ENCODE peak calls at places on chromosomes 3 and 15, in five cellular contexts. Y is DND-41, Z is heart left ventricle, L is A549, J is HL-60. G is an unnamed sample.

GRCh38 chr3:102979682-102980378 is 545.0 kb downstream of the ZPLD1 start:
- DNase-seq in J (no peak), Z (peak; percentile 80), L (peak; percentile 85), Y (no peak), G (peak; percentile 79)

GRCh38 chr3:117407317-117407716 is 697.7 kb downstream of the TUSC7 start:
- DNase-seq in J (no peak), L (peak; percentile 37), Y (no peak), Z (no peak), G (peak; percentile 32)

GRCh38 chr3:10419637-10420232 is 85.7 kb downstream of the ATP2B2 start:
- DNase-seq in L (no peak), Z (no peak), Y (peak; percentile 17), J (no peak), G (peak; percentile 46)

GRCh38 chr3:60582285-60582684 is 669.0 kb downstream of the FHIT start:
- DNase-seq in J (no peak), L (no peak), Y (no peak), Z (no peak), G (peak; percentile 56)

GRCh38 chr3:32435911-32436815 is 44.5 kb downstream of the CMTM7 start:
- DNase-seq in Y (peak; percentile 54), J (no peak), L (no peak), Z (no peak), G (no peak)

GRCh38 chr3:172467170-172467824 is 19.0 kb upstream of the GHSR start:
- DNase-seq in L (peak; percentile 45), Y (no peak), J (no peak), Z (no peak), G (peak; percentile 53)

GRCh38 chr15:92707880-92708551 is 52.4 kb upstream of the FAM174B start:
- DNase-seq in L (no peak), Y (no peak), Z (no peak), J (no peak), G (no peak)

GRCh38 chr3:64104691-64105101 is 81.4 kb upstream of the PSMD6 start:
- DNase-seq in Y (no peak), L (peak; percentile 13), Z (no peak), J (no peak), G (peak; percentile 82)

GRCh38 chr15:77506311-77507150 is 85.8 kb downstream of the HMG20A start:
- DNase-seq in Z (peak; percentile 89), L (no peak), Y (no peak), J (no peak), G (no peak)

GRCh38 chr3:123110953-123111615 is 44.3 kb downstream of the PDIA5 start:
- DNase-seq in L (no peak), Z (no peak), J (no peak), Y (no peak), G (no peak)

GRCh38 chr15:42494998-42495360 is 455 bp upstream of the SNAP23 start:
- DNase-seq in Y (no peak), Z (peak; percentile 76), L (peak; percentile 26), J (no peak), G (peak; percentile 49)

GRCh38 chr3:184576457-184577240 is 15.1 kb downstream of the EPHB3 start:
- DNase-seq in J (no peak), Z (no peak), L (no peak), Y (no peak), G (no peak)

GRCh38 chr3:46304739-46305138 is 49.2 kb upstream of the CCR2 start:
- DNase-seq in Y (no peak), J (no peak), Z (no peak), L (no peak), G (no peak)

GRCh38 chr15:84811151-84811550 is 6.0 kb upstream of the ALPK3 start:
- DNase-seq in Y (no peak), Z (no peak), L (no peak), J (no peak), G (no peak)

GRCh38 chr3:30124435-30125390 is 481.7 kb upstream of the TGFBR2 start:
- DNase-seq in Z (peak; percentile 34), J (no peak), L (no peak), Y (no peak), G (peak; percentile 42)

GRCh38 chr3:133843634-133844033 is 38.0 kb downstream of the SRPRB start:
- DNase-seq in J (no peak), L (no peak), Y (no peak), Z (peak; percentile 46), G (no peak)

GRCh38 chr15:70096215-70096974 is 1.3 kb downstream of the TLE3 start:
- DNase-seq in Y (peak; percentile 60), Z (no peak), J (no peak), L (peak; percentile 31), G (peak; percentile 74)

GRCh38 chr3:173732237-173732636 is 334.7 kb downstream of the NLGN1 start:
- DNase-seq in Z (no peak), L (no peak), Y (no peak), J (no peak), G (no peak)

GRCh38 chr3:170007031-170007663 is 30.6 kb upstream of the GPR160 start:
- DNase-seq in Z (no peak), Y (peak; percentile 79), J (peak; percentile 81), L (no peak), G (no peak)

GRCh38 chr15:81024891-81025290 is 24.2 kb downstream of the TLNRD1 start:
- DNase-seq in Y (no peak), L (no peak), J (peak; percentile 43), Z (no peak), G (no peak)

GRCh38 chr3:124985358-124985757 is 50.8 kb upstream of the MUC13 start:
- DNase-seq in Z (no peak), L (peak; percentile 46), J (peak; percentile 4), Y (no peak), G (peak; percentile 70)

GRCh38 chr15:78147566-78147965 is 1.6 kb upstream of the IDH3A start:
- DNase-seq in Z (peak; percentile 41), Y (no peak), J (no peak), L (no peak), G (no peak)

GRCh38 chr3:172561894-172562664 is 38.8 kb upstream of the TNFSF10 start:
- DNase-seq in Y (no peak), Z (no peak), J (no peak), L (peak; percentile 16), G (peak; percentile 85)

GRCh38 chr3:143849854-143850549 is 1.7 kb upstream of the SLC9A9 start:
- DNase-seq in Y (no peak), Z (no peak), L (no peak), J (no peak), G (peak; percentile 52)

GRCh38 chr15:59237119-59237853 is 30.6 kb downstream of the LDHAL6B start:
- DNase-seq in J (peak; percentile 38), Y (no peak), L (no peak), Z (no peak), G (no peak)

GRCh38 chr3:9104121-9104520 is 140.8 kb upstream of the RAD18 start:
- DNase-seq in J (no peak), Z (no peak), L (no peak), Y (no peak), G (no peak)

GRCh38 chr3:9102240-9102841 is 139.1 kb upstream of the RAD18 start:
- DNase-seq in Y (no peak), J (no peak), Z (no peak), L (no peak), G (no peak)

GRCh38 chr3:9108876-9109569 is 140.4 kb downstream of the SRGAP3 start:
- DNase-seq in Y (no peak), L (no peak), J (no peak), Z (no peak), G (no peak)

GRCh38 chr3:9107738-9108137 is 141.7 kb downstream of the SRGAP3 start:
- DNase-seq in J (no peak), Y (no peak), L (no peak), Z (no peak), G (no peak)

GRCh38 chr3:9105421-9105820 is 142.1 kb upstream of the RAD18 start:
- DNase-seq in L (no peak), Y (no peak), Z (no peak), J (no peak), G (no peak)
- H3K4me3 ChIP-seq in L (no peak overlapping the region), Y (no peak overlapping the region), Z (no peak overlapping the region), J (no peak overlapping the region), G (no peak overlapping the region)

DNA sequence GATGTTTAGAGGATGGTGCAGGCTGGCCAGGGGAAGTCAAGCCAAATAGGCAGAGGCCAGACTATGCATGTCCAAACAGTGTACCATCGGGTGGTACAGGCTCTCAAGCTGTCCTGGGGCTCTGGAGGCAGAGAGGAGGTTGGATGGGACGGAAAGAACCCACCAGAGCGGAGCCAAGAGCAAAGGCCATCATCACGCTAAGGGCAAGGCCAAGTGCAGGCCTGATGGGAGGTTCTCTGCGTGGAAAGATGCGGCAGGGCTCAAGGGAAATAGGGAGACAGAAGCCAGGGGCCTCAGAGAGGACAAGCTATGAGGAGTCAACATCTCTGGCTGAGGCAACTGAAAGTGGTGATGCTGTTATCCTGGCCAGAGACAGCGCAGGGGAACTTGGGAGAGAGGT is 102.7 kb downstream of the ASB7 start:
- DNase-seq in Z (no peak), J (no peak), Y (no peak), L (no peak), G (no peak)
- H3K27ac ChIP-seq in Z (no peak overlapping the region), J (no peak overlapping the region), Y (no peak overlapping the region), L (peak overlapping the region; percentile 39), G (peak overlapping the region; percentile 98)

GRCh38 chr3:98798820-98799219 is 35.7 kb downstream of the ST3GAL6 start:
- DNase-seq in L (no peak), Y (no peak), J (no peak), Z (no peak), G (no peak)
- TF ChIP-seq CTCF in L (no peak), Y (no peak), J (no peak), Z (peak; percentile 44), G (no peak)

GRCh38 chr15:99305761-99306505 is 54.7 kb downstream of the LRRC28 start:
- DNase-seq in Z (peak; percentile 60), J (no peak), Y (no peak), L (peak; percentile 72), G (peak; percentile 65)

GRCh38 chr15:99303881-99304280 is 52.6 kb downstream of the LRRC28 start:
- DNase-seq in Z (no peak), Y (no peak), J (no peak), L (no peak), G (no peak)

GRCh38 chr15:99310745-99311144 is 59.5 kb downstream of the LRRC28 start:
- DNase-seq in Z (no peak), J (no peak), L (no peak), Y (no peak), G (no peak)

GRCh38 chr15:99306694-99307338 is 55.5 kb downstream of the LRRC28 start:
- DNase-seq in Y (no peak), Z (peak; percentile 38), J (no peak), L (no peak), G (no peak)

DNA sequence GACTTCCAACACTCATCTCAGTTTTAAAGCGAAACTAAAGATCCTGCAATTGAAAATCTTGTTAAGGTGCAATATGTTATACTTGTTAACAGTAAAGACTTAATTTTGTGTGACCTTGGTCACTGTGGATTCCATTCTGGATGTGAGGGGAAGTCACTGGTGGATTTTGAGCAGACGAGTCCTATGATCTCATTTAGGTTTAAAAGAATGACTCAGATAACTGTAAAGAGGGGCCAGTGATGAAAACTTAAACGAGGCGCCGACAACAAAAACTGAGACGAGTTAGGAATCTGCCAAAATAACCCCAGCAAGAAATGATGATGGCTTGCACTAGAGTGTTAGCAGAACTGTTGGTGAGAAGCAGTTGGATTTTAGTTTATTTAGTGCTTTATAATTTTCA is 56.5 kb downstream of the LRRC28 start:
- DNase-seq in L (no peak), Z (no peak), J (no peak), Y (no peak), G (no peak)
- H3K4me3 ChIP-seq in L (no peak overlapping the region), Z (no peak overlapping the region), J (no peak overlapping the region), Y (no peak overlapping the region), G (no peak overlapping the region)

GRCh38 chr3:65356331-65357286 is 668.8 kb upstream of the ADAMTS9 start:
- DNase-seq in J (no peak), Z (no peak), Y (no peak), L (no peak), G (no peak)
- H3K27ac ChIP-seq in J (no peak overlapping the region), Z (no peak overlapping the region), Y (no peak overlapping the region), L (no peak overlapping the region), G (no peak overlapping the region)

G was measured in PC-3.